ENCODE peak calls at places on chromosome 19, in five cellular contexts. G, L, Q, K and R are unnamed samples.
A peak's percentile ranks its signal among the peaks of the same experiment; 100 is the strongest.

GRCh38 chr19:35309481-35310279 is 17.7 kb downstream of the MAG start:
- DNase-seq in L (no peak), G (no peak), K (no peak), Q (no peak), R (peak; percentile 14)

GRCh38 chr19:4227771-4228170 is 1.6 kb upstream of the EBI3 start:
- DNase-seq in L (no peak), G (no peak), K (no peak), Q (no peak), R (no peak)

GRCh38 chr19:50838239-50838638 is 4.9 kb upstream of the KLK15 start:
- DNase-seq in Q (no peak), K (no peak), L (no peak), G (peak; percentile 61), R (no peak)

GRCh38 chr19:29245221-29245620 is 32.3 kb upstream of the UQCRFS1 start:
- DNase-seq in G (no peak), Q (no peak), K (no peak), L (no peak), R (no peak)

GRCh38 chr19:11304936-11305335 is 9.0 kb downstream of the TSPAN16 start:
- DNase-seq in Q (no peak), G (no peak), K (no peak), L (no peak), R (no peak)

GRCh38 chr19:30103981-30104380 is 161.9 kb downstream of the URI1 start:
- DNase-seq in Q (no peak), K (no peak), G (no peak), L (no peak), R (no peak)

GRCh38 chr19:45598267-45599011 is 3.6 kb downstream of the GPR4 start:
- DNase-seq in K (no peak), L (no peak), G (no peak), Q (no peak), R (peak; percentile 48)

GRCh38 chr19:16896098-16896912 is 7.5 kb downstream of the F2RL3 start:
- DNase-seq in Q (no peak), L (no peak), G (no peak), K (peak; percentile 27), R (no peak)

GRCh38 chr19:54188224-54188871 is 1.0 kb downstream of the MBOAT7 start:
- DNase-seq in L (no peak), Q (peak; percentile 60), G (peak; percentile 41), K (peak; percentile 63), R (peak; percentile 56)

GRCh38 chr19:13864513-13865242 is 12.3 kb upstream of the NANOS3 start:
- DNase-seq in G (no peak), Q (no peak), K (no peak), L (no peak), R (no peak)

GRCh38 chr19:10654610-10655456 is 687 bp downstream of the ILF3 start:
- DNase-seq in G (peak; percentile 37), L (no peak), K (peak; percentile 52), Q (peak; percentile 80), R (peak; percentile 23)

GRCh38 chr19:4693471-4694121 is 23.5 kb upstream of the MYDGF start:
- DNase-seq in L (no peak), K (no peak), Q (no peak), G (no peak), R (no peak)

GRCh38 chr19:54418030-54418929 is 3.0 kb downstream of the TTYH1 start:
- DNase-seq in L (no peak), G (peak; percentile 42), K (no peak), Q (no peak), R (no peak)

GRCh38 chr19:49151339-49152217 is 3.6 kb downstream of the HRC start:
- DNase-seq in K (peak; percentile 98), Q (peak; percentile 92), L (no peak), G (peak; percentile 91), R (peak; percentile 28)

GRCh38 chr19:41225238-41226052 is 6.4 kb downstream of the AXL start:
- DNase-seq in G (peak; percentile 100), L (no peak), Q (no peak), K (peak; percentile 47), R (peak; percentile 99)

GRCh38 chr19:45368737-45369340 is 1.5 kb downstream of the ERCC2 start:
- DNase-seq in Q (no peak), L (no peak), K (no peak), G (no peak), R (no peak)

GRCh38 chr19:45059258-45059965 is 16.9 kb downstream of the ZNF296 start:
- DNase-seq in K (peak; percentile 89), L (no peak), G (peak; percentile 88), Q (peak; percentile 77), R (peak; percentile 77)

GRCh38 chr19:52535831-52536800 is 8.6 kb downstream of the ZNF808 start:
- DNase-seq in Q (peak; percentile 89), K (peak; percentile 72), L (peak; percentile 31), G (no peak), R (peak; percentile 66)

GRCh38 chr19:53019684-53020083 is 6.0 kb downstream of the ERVV-1 start:
- DNase-seq in K (peak; percentile 27), L (no peak), G (no peak), Q (no peak), R (no peak)

GRCh38 chr19:48678201-48678600 is 5.4 kb upstream of the NTN5 start:
- DNase-seq in K (peak; percentile 73), Q (no peak), L (no peak), G (no peak), R (peak; percentile 23)

GRCh38 chr19:43759515-43759914 is 4.8 kb upstream of the SMG9 start:
- DNase-seq in K (no peak), L (no peak), G (peak; percentile 82), Q (no peak), R (peak; percentile 57)

GRCh38 chr19:1082165-1082927 is 12.8 kb downstream of the POLR2E start:
- DNase-seq in L (no peak), K (peak; percentile 96), G (peak; percentile 91), Q (peak; percentile 96), R (peak; percentile 20)

GRCh38 chr19:45767881-45768643 is 990 bp downstream of the SIX5 start:
- DNase-seq in L (no peak), K (peak; percentile 67), G (peak; percentile 89), Q (peak; percentile 87), R (peak; percentile 65)

GRCh38 chr19:36142046-36142445 is 2.2 kb downstream of the CAPNS1 start:
- DNase-seq in K (no peak), Q (no peak), L (no peak), G (no peak), R (no peak)

GRCh38 chr19:4678881-4679379 is 8.8 kb upstream of the MYDGF start:
- DNase-seq in K (peak; percentile 31), L (no peak), G (peak; percentile 69), Q (no peak), R (no peak)

GRCh38 chr19:40689339-40690049 is 957 bp downstream of the NUMBL start:
- DNase-seq in L (no peak), Q (no peak), K (peak; percentile 29), G (no peak), R (peak; percentile 15)

GRCh38 chr19:9828551-9829063 is 889 bp downstream of the UBL5 start:
- DNase-seq in G (no peak), K (no peak), Q (no peak), L (no peak), R (no peak)

GRCh38 chr19:58346961-58347929 is 6.0 kb downstream of the A1BG start:
- DNase-seq in K (peak; percentile 37), L (no peak), Q (peak; percentile 79), G (peak; percentile 78), R (peak; percentile 54)

GRCh38 chr19:45569619-45570421 is 14.8 kb downstream of the OPA3 start:
- DNase-seq in Q (no peak), L (no peak), K (peak; percentile 80), G (peak; percentile 76), R (peak; percentile 39)

GRCh38 chr19:35056513-35057063 is 15.1 kb downstream of the HPN start:
- DNase-seq in G (no peak), Q (no peak), K (no peak), L (no peak), R (no peak)

GRCh38 chr19:13337181-13337580 is 169.1 kb downstream of the CACNA1A start:
- DNase-seq in L (no peak), Q (no peak), G (no peak), K (no peak), R (peak; percentile 10)

GRCh38 chr19:38809592-38810252 is 3.0 kb downstream of the LGALS4 start:
- DNase-seq in Q (no peak), G (no peak), L (no peak), K (no peak), R (no peak)

GRCh38 chr19:16435238-16435911 is 36.4 kb downstream of the EPS15L1 start:
- DNase-seq in Q (no peak), L (no peak), G (no peak), K (peak; percentile 37), R (peak; percentile 97)

GRCh38 chr19:12769689-12770088 is 5.7 kb downstream of the HOOK2 start:
- DNase-seq in L (no peak), K (peak; percentile 59), G (no peak), Q (peak; percentile 83), R (no peak)

GRCh38 chr19:41774515-41774980 is 19.2 kb downstream of the CEACAM6 start:
- DNase-seq in G (peak; percentile 57), L (no peak), Q (no peak), K (peak; percentile 88), R (no peak)

GRCh38 chr19:18002347-18002850 is 5.6 kb upstream of the ARRDC2 start:
- DNase-seq in L (no peak), K (no peak), Q (peak; percentile 80), G (no peak), R (no peak)
- H3K4me3 ChIP-seq in L (peak overlapping the region; percentile 82), K (peak overlapping the region; percentile 66), Q (peak overlapping the region; percentile 90), G (peak overlapping the region; percentile 100), R (peak overlapping the region; percentile 77)

GRCh38 chr19:3073931-3074595 is 11.8 kb upstream of the TLE5 start:
- DNase-seq in L (no peak), G (no peak), K (no peak), Q (no peak), R (no peak)
- TF ChIP-seq CTCF in L (peak; percentile 12), G (no peak), K (no peak), Q (no peak), R (peak; percentile 19)

GRCh38 chr19:15404097-15404779 is 14.6 kb downstream of the AKAP8L start:
- DNase-seq in G (no peak), L (no peak), Q (no peak), K (no peak), R (no peak)
- H3K4me3 ChIP-seq in G (no peak overlapping the region), L (no peak overlapping the region), Q (no peak overlapping the region), K (no peak overlapping the region), R (no peak overlapping the region)

DNA sequence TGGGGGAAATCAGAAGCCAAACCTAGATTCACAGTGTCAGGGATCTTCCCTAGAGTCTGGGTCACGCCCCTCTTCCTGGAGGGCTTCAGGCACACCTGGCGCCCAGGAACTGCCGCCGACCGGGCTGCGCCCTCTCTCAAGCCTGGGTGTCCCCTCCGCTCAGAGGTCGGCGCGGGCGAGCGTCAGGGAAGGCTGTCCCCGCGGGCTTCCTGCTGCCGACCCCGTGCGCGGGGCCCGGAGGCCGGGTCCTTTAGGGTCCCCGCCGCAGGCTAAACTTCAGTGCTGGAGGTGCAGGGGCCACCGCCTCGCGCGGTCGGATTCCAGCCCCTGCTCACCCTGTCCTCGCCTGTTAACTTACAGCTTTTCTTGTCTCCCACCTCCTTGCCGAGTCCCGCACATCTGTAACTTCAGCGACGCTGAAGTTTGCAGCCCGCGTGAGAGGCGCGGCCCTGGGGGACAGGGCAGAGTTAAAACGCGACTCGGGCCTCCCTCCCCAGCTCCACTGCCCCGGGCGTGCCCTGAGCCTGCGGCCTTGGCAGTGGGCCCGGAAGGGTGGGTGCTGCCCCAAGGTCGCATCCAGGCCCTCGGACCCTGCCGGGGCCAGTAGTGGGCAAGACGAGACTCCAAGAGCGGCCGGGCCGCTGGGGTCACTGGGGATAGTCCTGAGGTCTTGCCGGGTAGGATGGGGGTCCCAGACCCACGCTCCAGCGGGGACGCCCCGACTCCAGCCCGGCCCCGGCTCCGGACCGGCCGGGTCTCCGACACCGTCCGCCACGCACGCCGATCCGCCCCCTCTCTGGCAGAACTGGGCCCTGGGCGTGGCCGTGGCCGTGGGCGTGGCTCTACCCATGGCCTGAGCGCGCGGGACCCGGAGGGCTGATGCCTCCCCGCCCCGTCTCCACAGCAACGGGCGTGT is 95.6 kb upstream of the ZNF98 start:
- DNase-seq in L (no peak), G (no peak), Q (peak; percentile 50), K (no peak), R (no peak)
- TF ChIP-seq CTCF in L (no peak), G (no peak), Q (no peak), K (no peak), R (no peak)